ENCODE peak calls at places on chromosomes 6 and 20, in seven cellular contexts. One of them, this sample, is unnamed.

GRCh38 chr6:137799950-137800568 is 67.0 kb upstream of the TNFAIP3 start:
- DNase-seq in psoas muscle: peak; percentile 17
- DNase-seq in fibroblast of lung: peak; percentile 63
- DNase-seq in adrenal gland: peak; percentile 49
- DNase-seq in naive thymus-derived CD4-positive, alpha-beta T cell: peak; percentile 84
- DNase-seq in mammary epithelial cell: peak; percentile 72
- DNase-seq in PC-9: no peak
- DNase-seq in this sample: peak; percentile 59

GRCh38 chr20:20205862-20206236 is 153.5 kb downstream of the CFAP61 start:
- DNase-seq in psoas muscle: no peak
- DNase-seq in fibroblast of lung: no peak
- DNase-seq in adrenal gland: no peak
- DNase-seq in naive thymus-derived CD4-positive, alpha-beta T cell: no peak
- DNase-seq in mammary epithelial cell: no peak
- DNase-seq in PC-9: no peak
- DNase-seq in this sample: no peak

GRCh38 chr6:67933278-67933677 is 701.8 kb upstream of the ADGRB3 start:
- DNase-seq in psoas muscle: no peak
- DNase-seq in fibroblast of lung: no peak
- DNase-seq in adrenal gland: no peak
- DNase-seq in naive thymus-derived CD4-positive, alpha-beta T cell: no peak
- DNase-seq in mammary epithelial cell: no peak
- DNase-seq in PC-9: no peak
- DNase-seq in this sample: peak; percentile 11

GRCh38 chr6:105263685-105264298 is 84.0 kb upstream of the POPDC3 start:
- DNase-seq in psoas muscle: no peak
- DNase-seq in fibroblast of lung: no peak
- DNase-seq in adrenal gland: no peak
- DNase-seq in naive thymus-derived CD4-positive, alpha-beta T cell: no peak
- DNase-seq in mammary epithelial cell: no peak
- DNase-seq in PC-9: no peak
- DNase-seq in this sample: no peak

GRCh38 chr6:168536196-168536595 is 95.2 kb downstream of the SMOC2 start:
- DNase-seq in psoas muscle: no peak
- DNase-seq in fibroblast of lung: no peak
- DNase-seq in adrenal gland: no peak
- DNase-seq in naive thymus-derived CD4-positive, alpha-beta T cell: no peak
- DNase-seq in mammary epithelial cell: no peak
- DNase-seq in PC-9: no peak
- DNase-seq in this sample: no peak

GRCh38 chr6:50899306-50899840 is 80.7 kb downstream of the TFAP2B start:
- DNase-seq in psoas muscle: no peak
- DNase-seq in fibroblast of lung: no peak
- DNase-seq in adrenal gland: no peak
- DNase-seq in naive thymus-derived CD4-positive, alpha-beta T cell: no peak
- DNase-seq in mammary epithelial cell: peak; percentile 1
- DNase-seq in PC-9: no peak
- DNase-seq in this sample: no peak

GRCh38 chr20:61942526-61942925 is 123.2 kb downstream of the TAF4 start:
- DNase-seq in psoas muscle: no peak
- DNase-seq in fibroblast of lung: no peak
- DNase-seq in adrenal gland: no peak
- DNase-seq in naive thymus-derived CD4-positive, alpha-beta T cell: no peak
- DNase-seq in mammary epithelial cell: no peak
- DNase-seq in PC-9: no peak
- DNase-seq in this sample: peak; percentile 6

GRCh38 chr20:33299111-33299603 is 16.1 kb downstream of the BPIFB1 start:
- DNase-seq in psoas muscle: peak; percentile 61
- DNase-seq in fibroblast of lung: peak; percentile 42
- DNase-seq in adrenal gland: peak; percentile 55
- DNase-seq in naive thymus-derived CD4-positive, alpha-beta T cell: peak; percentile 72
- DNase-seq in mammary epithelial cell: peak; percentile 35
- DNase-seq in PC-9: peak; percentile 33
- DNase-seq in this sample: peak; percentile 86

GRCh38 chr20:9218412-9219001 is 149.6 kb downstream of the PLCB4 start:
- DNase-seq in psoas muscle: no peak
- DNase-seq in fibroblast of lung: peak; percentile 52
- DNase-seq in adrenal gland: no peak
- DNase-seq in naive thymus-derived CD4-positive, alpha-beta T cell: no peak
- DNase-seq in mammary epithelial cell: no peak
- DNase-seq in PC-9: no peak
- DNase-seq in this sample: no peak

GRCh38 chr20:61954276-61955021 is 111.2 kb downstream of the TAF4 start:
- DNase-seq in psoas muscle: no peak
- DNase-seq in fibroblast of lung: no peak
- DNase-seq in adrenal gland: peak; percentile 13
- DNase-seq in naive thymus-derived CD4-positive, alpha-beta T cell: no peak
- DNase-seq in mammary epithelial cell: no peak
- DNase-seq in PC-9: no peak
- DNase-seq in this sample: no peak

GRCh38 chr20:43895235-43895634 is 19.4 kb upstream of the TOX2 start:
- DNase-seq in psoas muscle: no peak
- DNase-seq in fibroblast of lung: no peak
- DNase-seq in adrenal gland: no peak
- DNase-seq in naive thymus-derived CD4-positive, alpha-beta T cell: no peak
- DNase-seq in mammary epithelial cell: no peak
- DNase-seq in PC-9: no peak
- DNase-seq in this sample: no peak

GRCh38 chr20:58216334-58216733 is 12.1 kb downstream of the ANKRD60 start:
- DNase-seq in psoas muscle: no peak
- DNase-seq in fibroblast of lung: peak; percentile 78
- DNase-seq in adrenal gland: no peak
- DNase-seq in naive thymus-derived CD4-positive, alpha-beta T cell: no peak
- DNase-seq in mammary epithelial cell: no peak
- DNase-seq in PC-9: peak; percentile 40
- DNase-seq in this sample: no peak

GRCh38 chr20:62926229-62927127 is at the start of gene DIDO1:
- DNase-seq in psoas muscle: peak; percentile 89
- DNase-seq in fibroblast of lung: peak; percentile 81
- DNase-seq in adrenal gland: peak; percentile 84
- DNase-seq in naive thymus-derived CD4-positive, alpha-beta T cell: peak; percentile 88
- DNase-seq in mammary epithelial cell: peak; percentile 86
- DNase-seq in PC-9: peak; percentile 73
- DNase-seq in this sample: peak; percentile 85

GRCh38 chr20:50339196-50339901 is 148.7 kb downstream of the CEBPB start:
- DNase-seq in psoas muscle: no peak
- DNase-seq in fibroblast of lung: peak; percentile 75
- DNase-seq in adrenal gland: peak; percentile 65
- DNase-seq in naive thymus-derived CD4-positive, alpha-beta T cell: no peak
- DNase-seq in mammary epithelial cell: no peak
- DNase-seq in PC-9: no peak
- DNase-seq in this sample: no peak

GRCh38 chr20:50475879-50476292 is 34.3 kb upstream of the PTPN1 start:
- DNase-seq in psoas muscle: no peak
- DNase-seq in fibroblast of lung: peak; percentile 61
- DNase-seq in adrenal gland: peak; percentile 86
- DNase-seq in naive thymus-derived CD4-positive, alpha-beta T cell: no peak
- DNase-seq in mammary epithelial cell: no peak
- DNase-seq in PC-9: peak; percentile 65
- DNase-seq in this sample: peak; percentile 65

GRCh38 chr6:19803331-19804330 is 33.5 kb upstream of the ID4 start:
- DNase-seq in psoas muscle: no peak
- DNase-seq in fibroblast of lung: peak; percentile 55
- DNase-seq in adrenal gland: no peak
- DNase-seq in naive thymus-derived CD4-positive, alpha-beta T cell: no peak
- DNase-seq in mammary epithelial cell: no peak
- DNase-seq in PC-9: no peak
- DNase-seq in this sample: peak; percentile 22

GRCh38 chr20:63952769-63953168 is 3.4 kb downstream of the UCKL1 start:
- DNase-seq in psoas muscle: no peak
- DNase-seq in fibroblast of lung: no peak
- DNase-seq in adrenal gland: no peak
- DNase-seq in naive thymus-derived CD4-positive, alpha-beta T cell: no peak
- DNase-seq in mammary epithelial cell: no peak
- DNase-seq in PC-9: no peak
- DNase-seq in this sample: no peak

GRCh38 chr20:58514321-58515239 is 619 bp downstream of the APCDD1L start:
- DNase-seq in psoas muscle: no peak
- DNase-seq in fibroblast of lung: peak; percentile 38
- DNase-seq in adrenal gland: no peak
- DNase-seq in naive thymus-derived CD4-positive, alpha-beta T cell: no peak
- DNase-seq in mammary epithelial cell: peak; percentile 11
- DNase-seq in PC-9: no peak
- DNase-seq in this sample: no peak

GRCh38 chr6:98787961-98788360 is 46.4 kb upstream of the POU3F2 start:
- DNase-seq in psoas muscle: no peak
- DNase-seq in fibroblast of lung: no peak
- DNase-seq in adrenal gland: no peak
- DNase-seq in naive thymus-derived CD4-positive, alpha-beta T cell: no peak
- DNase-seq in mammary epithelial cell: no peak
- DNase-seq in PC-9: no peak
- DNase-seq in this sample: peak; percentile 13

GRCh38 chr6:133787859-133788505 is 100.9 kb upstream of the TCF21 start:
- DNase-seq in psoas muscle: no peak
- DNase-seq in fibroblast of lung: no peak
- DNase-seq in adrenal gland: no peak
- DNase-seq in naive thymus-derived CD4-positive, alpha-beta T cell: no peak
- DNase-seq in mammary epithelial cell: no peak
- DNase-seq in PC-9: no peak
- DNase-seq in this sample: no peak

DNA sequence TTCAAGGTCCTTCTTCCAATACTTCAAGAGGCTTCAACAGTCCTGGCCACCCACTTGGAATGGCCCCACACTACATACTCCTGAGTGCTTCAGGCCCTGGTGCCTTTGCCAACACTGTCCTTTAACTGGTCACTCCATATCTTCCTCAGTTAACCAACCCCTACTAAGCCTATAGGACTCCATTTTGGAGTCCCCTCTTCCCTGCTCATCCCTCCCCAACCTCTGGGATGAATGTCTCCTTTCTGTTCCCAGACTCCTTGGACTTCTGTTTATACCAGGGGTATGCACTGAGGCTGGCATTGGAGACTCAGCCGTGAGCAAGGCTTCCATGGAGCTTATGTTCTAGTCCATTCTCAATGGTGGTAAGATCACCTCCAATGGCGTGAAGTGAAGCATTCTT is 33.6 kb downstream of the COX4I2 start:
- DNase-seq in psoas muscle: no peak
- DNase-seq in fibroblast of lung: no peak
- DNase-seq in adrenal gland: no peak
- DNase-seq in naive thymus-derived CD4-positive, alpha-beta T cell: no peak
- DNase-seq in mammary epithelial cell: no peak
- DNase-seq in PC-9: peak; percentile 4
- DNase-seq in this sample: no peak
- H3K4me1 ChIP-seq in psoas muscle: peaks cover 97% of the 10 kb centered on the region
- H3K4me1 ChIP-seq in fibroblast of lung: peaks cover 31% of the 10 kb centered on the region
- H3K4me1 ChIP-seq in adrenal gland: peaks cover 51% of the 10 kb centered on the region
- H3K4me1 ChIP-seq in naive thymus-derived CD4-positive, alpha-beta T cell: peaks cover 51% of the 10 kb centered on the region
- H3K4me1 ChIP-seq in mammary epithelial cell: peaks cover 15% of the 10 kb centered on the region
- H3K4me1 ChIP-seq in PC-9: peaks cover 11% of the 10 kb centered on the region
- H3K4me1 ChIP-seq in this sample: peaks cover 7% of the 10 kb centered on the region

DNA sequence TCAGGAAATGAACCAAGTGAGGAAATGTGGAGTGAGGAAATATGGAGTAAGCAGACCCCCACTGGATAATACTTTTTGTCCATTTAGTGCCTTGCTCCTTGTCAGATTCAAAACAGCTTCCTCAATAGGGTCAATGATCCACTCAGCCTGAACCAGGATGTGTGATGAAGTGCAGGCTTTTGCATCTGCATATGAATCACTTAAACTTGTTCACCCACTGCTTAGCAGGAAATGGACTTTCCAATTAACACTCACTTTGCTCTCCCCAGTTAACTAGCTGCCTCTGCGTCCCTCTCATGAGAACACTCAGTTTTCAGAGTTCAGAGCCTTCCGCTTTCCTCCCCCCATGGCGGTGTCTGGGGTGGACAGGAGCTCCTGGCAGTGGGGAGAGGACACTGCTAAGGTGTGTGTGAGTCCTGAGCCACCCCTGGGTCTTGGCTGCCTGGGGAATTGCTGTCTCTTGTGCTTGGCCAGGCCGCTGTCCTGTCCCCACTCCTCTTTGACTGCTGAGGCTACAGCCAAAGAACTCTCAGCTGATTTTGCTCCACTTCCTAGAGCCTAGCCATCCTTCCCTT is 621.8 kb downstream of the CDH26 start:
- DNase-seq in psoas muscle: no peak
- DNase-seq in fibroblast of lung: no peak
- DNase-seq in adrenal gland: no peak
- DNase-seq in naive thymus-derived CD4-positive, alpha-beta T cell: no peak
- DNase-seq in mammary epithelial cell: peak; percentile 9
- DNase-seq in PC-9: no peak
- DNase-seq in this sample: no peak
- H3K9me3 ChIP-seq in psoas muscle: no peaks in the 10 kb centered on the region
- H3K9me3 ChIP-seq in fibroblast of lung: no peaks in the 10 kb centered on the region
- H3K9me3 ChIP-seq in adrenal gland: no peaks in the 10 kb centered on the region
- H3K9me3 ChIP-seq in naive thymus-derived CD4-positive, alpha-beta T cell: no peaks in the 10 kb centered on the region
- H3K9me3 ChIP-seq in mammary epithelial cell: no peaks in the 10 kb centered on the region
- H3K9me3 ChIP-seq in PC-9: no peaks in the 10 kb centered on the region
- H3K9me3 ChIP-seq in this sample: peaks cover 2% of the 10 kb centered on the region

GRCh38 chr20:29878777-29879442 is 1378.6 kb upstream of the DEFB115 start:
- DNase-seq in psoas muscle: no peak
- DNase-seq in fibroblast of lung: no peak
- DNase-seq in adrenal gland: no peak
- DNase-seq in naive thymus-derived CD4-positive, alpha-beta T cell: no peak
- DNase-seq in mammary epithelial cell: no peak
- DNase-seq in PC-9: no peak
- DNase-seq in this sample: no peak

GRCh38 chr20:29876911-29877285 is 1380.6 kb upstream of the DEFB115 start:
- DNase-seq in psoas muscle: no peak
- DNase-seq in fibroblast of lung: no peak
- DNase-seq in adrenal gland: no peak
- DNase-seq in naive thymus-derived CD4-positive, alpha-beta T cell: no peak
- DNase-seq in mammary epithelial cell: no peak
- DNase-seq in PC-9: no peak
- DNase-seq in this sample: no peak

GRCh38 chr20:29874476-29875202 is 1382.8 kb upstream of the DEFB115 start:
- DNase-seq in psoas muscle: no peak
- DNase-seq in fibroblast of lung: no peak
- DNase-seq in adrenal gland: no peak
- DNase-seq in naive thymus-derived CD4-positive, alpha-beta T cell: no peak
- DNase-seq in mammary epithelial cell: no peak
- DNase-seq in PC-9: no peak
- DNase-seq in this sample: no peak

GRCh38 chr20:29878281-29878741 is 1379.2 kb upstream of the DEFB115 start:
- DNase-seq in psoas muscle: no peak
- DNase-seq in fibroblast of lung: peak; percentile 2
- DNase-seq in adrenal gland: no peak
- DNase-seq in naive thymus-derived CD4-positive, alpha-beta T cell: no peak
- DNase-seq in mammary epithelial cell: no peak
- DNase-seq in PC-9: no peak
- DNase-seq in this sample: no peak

GRCh38 chr20:29873946-29874345 is 1383.5 kb upstream of the DEFB115 start:
- DNase-seq in psoas muscle: peak; percentile 32
- DNase-seq in fibroblast of lung: peak; percentile 51
- DNase-seq in adrenal gland: peak; percentile 39
- DNase-seq in naive thymus-derived CD4-positive, alpha-beta T cell: no peak
- DNase-seq in mammary epithelial cell: no peak
- DNase-seq in PC-9: no peak
- DNase-seq in this sample: peak; percentile 63
- H3K4me3 ChIP-seq in psoas muscle: no peak overlapping the region
- H3K4me3 ChIP-seq in fibroblast of lung: no peak overlapping the region
- H3K4me3 ChIP-seq in adrenal gland: no peak overlapping the region
- H3K4me3 ChIP-seq in naive thymus-derived CD4-positive, alpha-beta T cell: no peak overlapping the region
- H3K4me3 ChIP-seq in mammary epithelial cell: peak overlapping the region; percentile 42
- H3K4me3 ChIP-seq in PC-9: no peak overlapping the region
- H3K4me3 ChIP-seq in this sample: no peak overlapping the region

DNA sequence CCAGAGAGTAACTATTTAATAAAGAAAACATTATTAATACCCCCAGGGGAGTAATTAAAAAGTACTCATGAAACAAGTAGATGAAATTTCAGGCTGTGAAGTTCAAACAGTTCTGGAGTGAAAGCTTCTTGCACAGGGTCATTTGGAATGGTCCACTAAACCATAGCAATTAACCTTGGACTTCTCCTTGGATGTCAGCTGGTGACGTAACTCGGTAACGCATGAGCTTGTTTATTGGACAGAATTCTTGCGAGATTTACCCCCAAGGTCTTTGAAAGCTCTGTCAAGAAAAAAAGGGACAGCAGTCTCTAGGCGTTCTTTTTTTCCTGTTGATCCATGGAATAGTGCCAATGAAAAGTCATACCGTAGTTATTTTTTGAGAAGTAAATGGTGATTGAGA is 2.2 kb downstream of the CD83 start:
- DNase-seq in psoas muscle: no peak
- DNase-seq in fibroblast of lung: peak; percentile 33
- DNase-seq in adrenal gland: peak; percentile 47
- DNase-seq in naive thymus-derived CD4-positive, alpha-beta T cell: no peak
- DNase-seq in mammary epithelial cell: no peak
- DNase-seq in PC-9: no peak
- DNase-seq in this sample: no peak
- H3K4me1 ChIP-seq in psoas muscle: peaks cover 3% of the 10 kb centered on the region
- H3K4me1 ChIP-seq in fibroblast of lung: no peaks in the 10 kb centered on the region
- H3K4me1 ChIP-seq in adrenal gland: peaks cover 4% of the 10 kb centered on the region
- H3K4me1 ChIP-seq in naive thymus-derived CD4-positive, alpha-beta T cell: peaks cover 15% of the 10 kb centered on the region
- H3K4me1 ChIP-seq in mammary epithelial cell: peaks cover 5% of the 10 kb centered on the region
- H3K4me1 ChIP-seq in PC-9: peaks cover 3% of the 10 kb centered on the region
- H3K4me1 ChIP-seq in this sample: no peaks in the 10 kb centered on the region